ENCODE peak calls at places on chromosomes 6 and 20, in five cellular contexts. Q is neural progenitor cell, I is GM23338, J is ascending aorta, Z is IMR-90. Y is an unnamed sample. For H3K36me3, the result is how much of the 10 kb centered on the place peaks cover.

GRCh38 chr6:127737768-127738167 is 160.8 kb downstream of the C6orf58 start:
- DNase-seq in I (no peak), J (no peak), Z (peak), Q (no peak), Y (no peak)

GRCh38 chr6:124984668-124985338 is 22.6 kb downstream of the RNF217 start:
- DNase-seq in J (no peak), I (no peak), Z (peak), Q (no peak), Y (no peak)

GRCh38 chr6:143328885-143329284 is 121.6 kb downstream of the ADAT2 start:
- DNase-seq in I (no peak), Q (no peak), J (no peak), Z (peak), Y (no peak)

GRCh38 chr6:136129365-136129764 is 120.7 kb downstream of the MTFR2 start:
- DNase-seq in Z (no peak), J (no peak), I (no peak), Q (no peak), Y (no peak)

GRCh38 chr6:30781697-30782424 is 37.5 kb upstream of the IER3 start:
- DNase-seq in Z (peak), J (peak), Q (no peak), I (no peak), Y (peak)

GRCh38 chr6:26521485-26522391 is 16.4 kb upstream of the HMGN4 start:
- DNase-seq in I (peak), Z (peak), Q (peak), J (peak), Y (no peak)

GRCh38 chr6:125904871-125905270 is 51.7 kb upstream of the HINT3 start:
- DNase-seq in Q (no peak), Z (peak), I (no peak), J (no peak), Y (no peak)

GRCh38 chr6:31401403-31401802 is 2.0 kb upstream of the MICA start:
- DNase-seq in J (peak), Q (no peak), I (no peak), Z (peak), Y (no peak)

GRCh38 chr6:116783852-116784251 is 18.3 kb upstream of the FAM162B start:
- DNase-seq in Q (no peak), I (no peak), J (no peak), Z (peak), Y (no peak)

GRCh38 chr6:70166088-70166958 is 136.6 kb downstream of the COL9A1 start:
- DNase-seq in J (no peak), I (peak), Q (peak), Z (peak), Y (no peak)

GRCh38 chr6:150025201-150025917 is at the start of gene RAET1L:
- DNase-seq in Q (no peak), I (peak), J (peak), Z (peak), Y (no peak)

GRCh38 chr20:3193806-3194616 is 10.5 kb downstream of the DDRGK1 start:
- DNase-seq in Z (no peak), I (no peak), Q (no peak), J (no peak), Y (no peak)

GRCh38 chr6:144353871-144354314 is 68.8 kb downstream of the UTRN start:
- DNase-seq in J (no peak), Q (no peak), I (no peak), Z (no peak), Y (no peak)

GRCh38 chr20:881051-881820 is 34.9 kb downstream of the ANGPT4 start:
- DNase-seq in I (no peak), J (no peak), Z (peak), Q (no peak), Y (no peak)

GRCh38 chr6:16783952-16784351 is 22.7 kb upstream of the ATXN1 start:
- DNase-seq in Z (no peak), Q (no peak), J (no peak), I (no peak), Y (no peak)

GRCh38 chr20:57659789-57660509 is 39.7 kb upstream of the ZBP1 start:
- DNase-seq in Z (no peak), I (no peak), Q (no peak), J (peak), Y (no peak)

GRCh38 chr20:43515628-43516027 is 8.1 kb downstream of the L3MBTL1 start:
- DNase-seq in J (no peak), I (no peak), Q (no peak), Z (no peak), Y (no peak)

GRCh38 chr6:38651121-38651784 is 11.5 kb upstream of the BTBD9 start:
- DNase-seq in Q (no peak), J (no peak), Z (peak), I (no peak), Y (no peak)

GRCh38 chr20:56200456-56200855 is 48.1 kb upstream of the MC3R start:
- DNase-seq in J (no peak), Z (no peak), Q (no peak), I (peak), Y (no peak)

GRCh38 chr20:36792422-36792821 is 18.9 kb upstream of the DSN1 start:
- DNase-seq in Z (peak), J (peak), I (peak), Q (peak), Y (no peak)

GRCh38 chr20:58463231-58463630 is 52.0 kb downstream of the APCDD1L start:
- DNase-seq in J (no peak), I (no peak), Z (no peak), Q (no peak), Y (no peak)

GRCh38 chr20:58131581-58132142 is 96.8 kb downstream of the ANKRD60 start:
- DNase-seq in Z (peak), J (no peak), Q (no peak), I (no peak), Y (peak)

GRCh38 chr6:144195671-144196070 is 45.4 kb downstream of the STX11 start:
- DNase-seq in J (no peak), Z (peak), Q (no peak), I (no peak), Y (no peak)

GRCh38 chr6:113909224-113909856 is 52.2 kb downstream of the MARCKS start:
- DNase-seq in I (peak), Q (peak), Z (peak), J (no peak), Y (no peak)

GRCh38 chr6:158906926-158907325 is 87.8 kb upstream of the EZR start:
- DNase-seq in Z (peak), J (no peak), Q (no peak), I (no peak), Y (no peak)

GRCh38 chr6:142686719-142686996 is 258.3 kb downstream of the HIVEP2 start:
- DNase-seq in Z (no peak), I (no peak), J (no peak), Q (no peak), Y (no peak)

GRCh38 chr6:397056-397455 is 5.5 kb downstream of the IRF4 start:
- DNase-seq in Z (no peak), Q (no peak), I (no peak), J (no peak), Y (peak)

GRCh38 chr6:165636015-165636414 is 27.0 kb downstream of the PDE10A start:
- DNase-seq in Q (no peak), I (no peak), Z (peak), J (no peak), Y (no peak)

GRCh38 chr6:7974932-7975763 is 64.6 kb upstream of the TXNDC5 start:
- DNase-seq in J (peak), Q (no peak), Z (peak), I (no peak), Y (peak)

GRCh38 chr6:138570716-138571020 is 71.4 kb upstream of the NHSL1 start:
- DNase-seq in J (no peak), Z (peak), Q (peak), I (no peak), Y (no peak)

GRCh38 chr6:39362487-39362865 is 40.0 kb upstream of the KCNK16 start:
- DNase-seq in Q (peak), Z (no peak), J (no peak), I (peak), Y (no peak)

GRCh38 chr6:122838060-122838780 is 49.2 kb downstream of the SMPDL3A start:
- DNase-seq in J (no peak), I (peak), Z (peak), Q (no peak), Y (no peak)

GRCh38 chr6:99467509-99468106 is 42.5 kb upstream of the PNISR start:
- DNase-seq in I (peak), J (no peak), Q (peak), Z (peak), Y (no peak)

GRCh38 chr20:35551485-35551884 is 9.6 kb downstream of the ERGIC3 start:
- DNase-seq in I (no peak), Q (no peak), J (no peak), Z (peak), Y (no peak)

DNA sequence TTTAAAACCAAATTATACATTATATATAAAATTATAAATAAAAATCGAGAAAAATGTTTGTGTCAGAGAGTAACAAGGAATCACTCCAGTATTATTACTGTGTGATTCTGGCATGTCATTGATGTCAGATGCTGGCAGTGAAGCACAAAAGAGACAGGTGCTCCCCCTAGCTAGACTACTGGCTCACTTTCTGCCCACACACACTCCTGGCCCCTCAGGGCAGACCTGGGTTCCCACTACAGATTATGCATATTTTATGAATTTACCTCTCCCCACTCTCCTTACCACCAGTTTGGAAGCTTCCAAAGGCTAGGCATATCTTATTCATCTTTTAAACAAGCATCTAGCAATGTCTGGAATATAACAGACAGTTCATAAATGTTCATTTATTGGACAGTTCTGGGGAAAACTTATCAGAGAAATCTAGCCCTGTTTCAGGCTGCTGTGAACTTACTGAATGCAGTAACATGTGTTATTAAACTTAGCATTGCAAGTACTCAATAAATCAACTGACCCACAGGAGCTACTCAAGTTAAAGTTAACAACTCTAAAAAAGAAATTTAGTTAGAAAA is 12.8 kb downstream of the SNX3 start:
- DNase-seq in Q (no peak), I (no peak), J (no peak), Z (no peak), Y (no peak)
- TF ChIP-seq CTCF in Q (no peak), I (peak), J (no peak), Z (no peak), Y (no peak)

DNA sequence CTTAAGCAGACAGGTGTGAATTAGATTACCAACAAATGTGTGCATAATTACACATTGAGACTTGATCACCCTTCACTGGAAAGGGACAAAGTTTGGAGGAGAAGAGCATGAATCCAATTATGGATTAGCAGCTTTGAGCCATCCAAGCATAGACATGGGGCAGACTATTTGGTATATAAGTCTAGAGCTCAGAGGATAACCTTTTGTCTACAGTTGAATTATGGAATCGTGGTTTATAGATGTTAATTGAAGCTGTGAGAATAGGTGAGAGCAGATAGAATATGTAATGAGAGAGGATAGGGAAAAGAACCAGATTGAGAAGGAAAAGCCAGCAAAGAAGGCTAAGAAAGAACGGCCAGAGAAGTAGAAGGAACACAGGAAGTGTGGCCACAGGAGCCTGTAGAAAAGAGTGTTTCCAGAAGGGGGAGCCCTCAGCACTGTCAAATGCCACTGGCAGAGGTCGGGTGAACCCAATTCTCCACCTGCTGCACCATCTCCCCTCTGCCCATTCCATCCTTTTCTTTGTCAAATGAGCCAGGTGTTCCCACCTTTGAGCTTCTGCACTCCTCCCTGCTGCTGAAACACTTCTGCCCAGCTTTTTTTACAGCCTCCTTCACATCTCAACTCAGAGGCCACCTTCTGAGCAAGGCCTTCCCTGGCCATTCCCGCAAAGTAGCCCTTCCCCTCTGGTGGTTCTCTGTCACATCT is 7.3 kb downstream of the DNTTIP1 start:
- DNase-seq in Z (peak), Q (peak), J (peak), I (peak), Y (no peak)
- H3K36me3 ChIP-seq in Z (under half), Q (under half), J (half or more), I (under half), Y (half or more)

DNA sequence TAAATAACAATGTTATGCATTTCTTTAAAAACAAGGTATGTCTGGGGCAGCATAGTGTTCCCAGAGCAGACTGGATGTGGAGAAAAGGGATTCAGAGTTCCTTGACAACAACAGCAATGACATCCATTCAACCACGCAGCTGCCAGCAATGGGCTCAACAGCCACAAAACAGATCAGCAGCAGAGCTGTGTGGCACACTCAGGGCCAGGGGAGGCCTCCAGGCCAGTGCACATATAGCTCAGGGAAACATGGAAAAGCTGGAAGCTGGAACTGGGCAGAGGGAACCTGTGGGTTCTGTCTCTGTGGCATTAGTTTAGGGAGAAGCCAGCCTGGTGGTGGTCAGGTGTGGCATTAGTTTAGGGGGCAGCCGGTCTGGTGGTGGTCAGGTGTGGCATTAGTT is 148.3 kb downstream of the SMOC2 start:
- DNase-seq in Q (no peak), J (peak), I (no peak), Z (no peak), Y (no peak)
- TF ChIP-seq CTCF in Q (no peak), J (no peak), I (no peak), Z (no peak), Y (no peak)

GRCh38 chr6:35057449-35058030 is 83.6 kb downstream of the TCP11 start:
- DNase-seq in Z (no peak), J (no peak), I (no peak), Q (no peak), Y (no peak)

GRCh38 chr6:35055906-35056305 is 85.2 kb downstream of the TCP11 start:
- DNase-seq in I (no peak), Z (no peak), J (no peak), Q (no peak), Y (no peak)

GRCh38 chr6:35058827-35059522 is 82.2 kb downstream of the TCP11 start:
- DNase-seq in J (no peak), I (no peak), Q (no peak), Z (no peak), Y (no peak)

GRCh38 chr6:35058041-35058675 is 83.0 kb downstream of the TCP11 start:
- DNase-seq in J (no peak), Q (peak), Z (no peak), I (peak), Y (no peak)

DNA sequence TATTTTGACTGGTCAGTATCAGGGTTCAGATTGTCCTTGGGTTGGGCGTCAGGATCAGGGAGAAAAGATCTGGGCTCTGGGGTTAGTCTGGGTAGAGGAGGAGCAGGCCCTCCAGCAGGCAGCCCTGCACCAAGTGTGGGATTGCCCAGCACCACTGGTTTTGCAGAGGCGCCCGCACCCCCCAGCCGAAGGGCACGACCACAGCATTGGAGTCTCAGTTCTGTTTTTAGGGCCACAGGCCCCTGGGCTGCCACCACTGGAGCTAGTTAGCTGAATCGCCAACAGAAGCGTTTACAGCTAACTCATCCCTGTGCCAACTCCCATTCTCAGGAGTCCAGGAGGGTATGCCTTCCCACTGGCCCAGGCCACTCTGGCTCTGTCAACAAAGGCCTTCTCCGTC is 84.2 kb downstream of the TCP11 start:
- DNase-seq in Q (no peak), I (no peak), Z (no peak), J (no peak), Y (no peak)
- H3K36me3 ChIP-seq in Q (under half), I (under half), Z (under half), J (under half), Y (under half)

DNA sequence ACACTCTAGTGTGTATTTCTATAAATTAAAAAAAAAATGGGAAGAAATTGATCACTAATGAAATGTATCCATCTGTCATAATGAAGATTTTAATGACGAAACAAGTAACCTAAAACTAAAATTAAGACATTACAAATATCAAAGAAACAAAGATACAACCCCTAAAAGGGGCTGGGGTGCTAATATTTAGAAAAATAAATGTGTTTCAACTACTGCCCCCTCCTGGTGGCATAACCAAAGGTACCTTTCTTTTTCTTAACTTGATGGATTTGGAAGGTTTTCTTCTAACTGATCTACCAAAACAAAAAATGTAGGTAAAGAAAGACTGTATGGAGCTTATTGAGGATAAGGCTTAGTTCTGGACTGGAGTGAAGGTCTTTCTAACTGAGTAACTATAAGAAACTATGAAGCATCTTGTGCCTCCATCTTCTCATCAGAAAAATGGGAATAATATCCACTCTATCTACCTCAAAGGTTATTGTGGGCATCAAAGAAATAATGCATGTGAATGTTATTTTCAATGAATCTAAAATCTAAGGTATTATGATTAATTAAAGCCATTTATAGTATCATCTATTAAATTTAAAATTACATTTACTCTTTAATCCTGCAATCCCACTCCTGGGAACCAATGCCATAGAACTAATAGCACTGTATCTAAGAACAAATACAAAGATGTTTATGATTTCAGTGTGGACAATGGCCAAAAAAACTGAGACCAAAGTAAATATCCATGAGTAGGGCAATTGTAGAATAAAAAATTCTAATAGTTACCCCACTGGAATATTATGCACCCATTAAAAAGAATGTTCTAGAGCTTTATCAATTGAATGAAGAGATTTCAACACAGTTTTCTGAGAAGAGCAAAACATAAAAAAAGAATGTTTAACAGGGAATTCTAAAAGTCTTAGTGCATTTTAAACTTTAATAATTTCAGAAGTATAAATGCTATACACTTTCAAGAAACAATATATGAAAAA is 117.2 kb downstream of the BACH2 start:
- DNase-seq in I (peak), J (no peak), Q (peak), Z (no peak), Y (no peak)
- TF ChIP-seq CTCF in I (peak), J (no peak), Q (peak), Z (peak), Y (no peak)

GRCh38 chr20:32158351-32158750 is 48.8 kb downstream of the TM9SF4 start:
- DNase-seq in J (no peak), Z (no peak), Q (no peak), I (no peak), Y (no peak)

GRCh38 chr20:32159766-32160221 is 47.7 kb downstream of the PLAGL2 start:
- DNase-seq in Z (no peak), Q (no peak), J (peak), I (no peak), Y (no peak)

GRCh38 chr20:32162367-32162766 is 45.2 kb downstream of the PLAGL2 start:
- DNase-seq in J (no peak), Q (no peak), Z (no peak), I (no peak), Y (no peak)

GRCh38 chr20:32158943-32159660 is 48.4 kb downstream of the PLAGL2 start:
- DNase-seq in I (no peak), Q (no peak), J (no peak), Z (no peak), Y (no peak)

DNA sequence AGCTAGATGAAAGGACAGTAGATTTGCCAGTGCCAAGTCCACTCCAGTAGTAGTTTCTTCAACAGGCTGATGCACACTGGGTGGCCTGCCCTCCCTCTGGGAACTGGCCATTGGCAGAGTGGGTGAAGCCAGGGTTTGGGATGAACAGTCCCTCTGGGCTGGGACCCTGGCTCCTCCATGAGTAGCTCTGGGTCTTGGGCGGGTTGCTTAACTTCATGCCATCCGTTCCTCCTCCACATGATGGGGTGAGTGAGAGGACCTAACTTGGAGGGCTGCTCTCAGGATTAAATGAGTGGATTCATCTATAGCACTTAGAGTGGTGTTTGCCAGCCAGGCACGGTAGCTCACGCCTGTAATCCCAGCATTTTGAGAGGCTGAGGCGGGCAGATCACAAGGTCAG is 47.2 kb downstream of the PLAGL2 start:
- DNase-seq in Q (no peak), Z (no peak), J (no peak), I (no peak), Y (no peak)
- H3K36me3 ChIP-seq in Q (under half), Z (half or more), J (half or more), I (half or more), Y (half or more)

Y was measured in vagina.